ENCODE peak calls at places on chromosomes 6 and 20, in eight cellular contexts. G is SK-N-SH, Z is GM23338, A is K562, K is Panc1, J is GM12878, L is HepG2, T is HCT116. X is an unnamed sample.
A peak's percentile ranks its signal among the peaks of the same experiment; 100 is the strongest.

GRCh38 chr6:22754111-22754510 is 184.7 kb downstream of the HDGFL1 start:
- DNase-seq in K (no peak), T (no peak), Z (no peak), G (no peak), L (no peak), J (no peak), A (no peak), X (no peak)

GRCh38 chr20:63695419-63696310 is 787 bp upstream of the TNFRSF6B start:
- DNase-seq in Z (no peak), L (no peak), T (no peak), A (no peak), G (peak; percentile 41), K (no peak), J (no peak), X (no peak)

GRCh38 chr6:164252952-164253351 is 838.4 kb downstream of the QKI start:
- DNase-seq in L (no peak), G (no peak), A (no peak), J (no peak), T (no peak), Z (peak; percentile 44), K (no peak), X (no peak)

GRCh38 chr6:32431142-32431541 is 8.5 kb upstream of the HLA-DRA start:
- DNase-seq in K (no peak), Z (no peak), J (no peak), A (no peak), L (no peak), T (no peak), G (no peak), X (no peak)

GRCh38 chr6:166942393-166943168 is 13.8 kb downstream of the RNASET2 start:
- DNase-seq in G (peak; percentile 55), L (no peak), A (peak; percentile 74), T (no peak), K (no peak), Z (no peak), J (no peak), X (peak; percentile 55)

GRCh38 chr6:166168616-166169548 is 1.2 kb upstream of the TBXT start:
- DNase-seq in T (no peak), J (no peak), L (no peak), A (no peak), G (no peak), Z (peak; percentile 47), K (no peak), X (no peak)

GRCh38 chr6:25579902-25580495 is 72.0 kb upstream of the SCGN start:
- DNase-seq in J (no peak), K (no peak), Z (no peak), L (no peak), G (no peak), T (no peak), A (no peak), X (no peak)

GRCh38 chr6:87914637-87915395 is 132.8 kb upstream of the SPACA1 start:
- DNase-seq in A (no peak), L (no peak), J (no peak), Z (no peak), K (no peak), T (no peak), G (no peak), X (no peak)

GRCh38 chr20:19071442-19071717 is 141.1 kb upstream of the SLC24A3 start:
- DNase-seq in L (no peak), A (no peak), G (no peak), J (peak; percentile 77), Z (no peak), K (no peak), T (no peak), X (no peak)

GRCh38 chr6:125393449-125393858 is 91.7 kb upstream of the HDDC2 start:
- DNase-seq in T (no peak), K (no peak), J (no peak), Z (no peak), L (no peak), G (no peak), A (no peak), X (no peak)

GRCh38 chr6:49326337-49326736 is 136.7 kb downstream of the MMUT start:
- DNase-seq in J (no peak), A (no peak), Z (no peak), G (no peak), L (no peak), T (no peak), K (peak; percentile 48), X (no peak)

GRCh38 chr20:23638309-23638708 is 554 bp upstream of the CST3 start:
- DNase-seq in Z (no peak), G (no peak), K (no peak), A (no peak), T (no peak), L (no peak), J (no peak), X (no peak)

GRCh38 chr20:23150304-23151007 is 64.3 kb upstream of the CD93 start:
- DNase-seq in A (no peak), T (no peak), L (no peak), J (no peak), K (no peak), Z (no peak), G (no peak), X (no peak)

GRCh38 chr20:63835031-63835858 is 4.2 kb upstream of the ZBTB46 start:
- DNase-seq in L (peak; percentile 96), J (no peak), K (no peak), G (peak; percentile 90), T (peak; percentile 90), Z (peak; percentile 98), A (peak; percentile 84), X (no peak)

GRCh38 chr20:23147964-23148720 is 62.0 kb upstream of the CD93 start:
- DNase-seq in L (peak; percentile 90), J (peak; percentile 74), Z (no peak), T (peak; percentile 80), K (peak; percentile 86), G (no peak), A (peak; percentile 61), X (peak; percentile 90)

GRCh38 chr6:117711369-117711768 is 36.1 kb downstream of the NUS1 start:
- DNase-seq in K (no peak), A (no peak), Z (peak; percentile 28), G (no peak), J (no peak), L (peak; percentile 52), T (no peak), X (no peak)

GRCh38 chr20:59780494-59781185 is 152.8 kb downstream of the SYCP2 start:
- DNase-seq in A (no peak), G (no peak), L (no peak), T (no peak), K (no peak), Z (no peak), J (no peak), X (no peak)

DNA sequence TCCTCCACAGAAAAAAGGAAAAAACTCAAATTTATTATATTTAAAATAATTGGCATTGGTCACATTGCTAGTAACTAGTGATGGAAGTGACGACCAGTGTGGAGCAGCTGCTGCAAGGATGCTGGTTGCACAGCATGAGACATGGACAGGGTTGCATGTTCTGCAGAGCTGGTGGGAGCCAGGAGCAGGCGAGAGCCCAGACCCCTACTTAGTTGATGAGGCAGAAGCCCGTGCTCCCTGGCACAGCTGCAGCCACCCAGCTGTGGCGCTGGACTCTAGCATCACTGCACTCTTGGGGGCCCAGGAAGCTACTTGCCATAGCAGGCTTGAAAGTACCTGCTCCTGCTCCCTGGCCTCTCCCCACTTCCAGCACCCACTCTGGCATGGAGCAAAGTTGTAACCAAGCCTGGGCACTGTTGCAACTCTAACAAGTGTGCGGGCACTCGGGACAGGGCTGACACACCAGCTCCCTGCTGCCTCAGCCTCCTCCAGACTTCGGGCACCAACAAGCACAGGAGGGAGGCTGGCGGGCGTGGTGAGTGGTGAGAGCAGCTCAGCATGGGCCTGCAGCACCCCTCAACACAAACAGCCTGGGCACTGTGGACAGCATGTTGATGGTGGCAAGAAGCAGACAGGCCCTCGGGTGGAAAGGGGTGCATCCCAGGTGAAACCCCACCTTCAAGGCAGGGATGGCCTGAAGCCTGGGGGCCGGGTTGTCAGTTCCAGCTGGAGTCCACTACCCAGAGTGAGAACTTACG is 69.6 kb downstream of the EYS start:
- DNase-seq in T (no peak), L (no peak), J (no peak), K (no peak), G (no peak), A (no peak), Z (no peak), X (no peak)
- TF ChIP-seq REST in T (no peak), L (no peak), J (no peak), K (no peak), G (no peak), A (no peak), Z (no peak), X (no peak)

DNA sequence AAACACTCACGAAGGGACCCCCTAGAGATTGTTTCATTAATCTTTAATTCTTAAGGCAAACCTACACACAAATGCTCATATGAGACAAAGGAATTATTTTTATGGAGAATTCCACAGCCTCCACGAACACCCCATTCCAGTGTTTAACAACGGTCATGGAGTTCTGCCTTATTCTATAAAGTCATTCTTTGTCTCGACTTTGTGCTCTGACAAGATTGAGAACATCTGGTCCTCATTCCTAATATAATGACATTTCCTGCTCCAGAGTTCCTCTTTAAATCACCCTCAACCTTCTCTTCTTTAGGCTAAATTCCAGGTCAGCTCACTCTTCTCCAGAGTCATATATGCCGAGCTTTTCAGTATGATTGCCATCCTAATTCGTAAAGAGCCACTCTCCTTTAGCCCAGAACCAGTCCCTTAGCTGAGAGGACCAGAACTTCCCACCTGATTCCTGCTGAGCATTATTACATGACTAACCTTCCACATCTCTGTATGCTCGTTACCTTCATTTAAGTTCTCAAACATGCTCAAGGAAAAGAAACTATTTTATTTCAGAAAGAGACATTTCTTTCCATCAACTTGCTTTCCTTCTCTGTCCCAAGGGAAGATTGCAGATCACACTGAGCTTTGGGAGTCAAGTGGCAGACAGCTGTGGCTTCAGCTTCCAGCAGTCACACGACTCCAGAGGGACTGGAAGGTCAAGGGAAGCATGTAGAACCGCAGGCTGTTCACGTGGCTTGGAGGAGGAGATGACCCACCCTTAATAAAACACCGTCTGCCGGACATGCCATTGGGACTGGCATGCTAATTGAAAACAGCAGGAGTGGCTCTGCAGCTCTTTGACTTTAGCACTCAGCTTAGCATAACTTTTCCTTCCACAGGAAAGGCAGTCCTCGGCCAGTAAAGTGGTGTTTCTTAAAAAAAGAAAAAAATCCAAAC is 467.1 kb upstream of the HSF2 start:
- DNase-seq in K (peak; percentile 46), Z (peak; percentile 86), L (peak; percentile 10), A (no peak), G (peak; percentile 62), J (no peak), T (peak; percentile 61), X (no peak)
- TF ChIP-seq POLR2AphosphoS5 in K (no peak), Z (peak; percentile 45), L (no peak), A (no peak), G (peak; percentile 87), J (no peak), T (no peak), X (no peak)

DNA sequence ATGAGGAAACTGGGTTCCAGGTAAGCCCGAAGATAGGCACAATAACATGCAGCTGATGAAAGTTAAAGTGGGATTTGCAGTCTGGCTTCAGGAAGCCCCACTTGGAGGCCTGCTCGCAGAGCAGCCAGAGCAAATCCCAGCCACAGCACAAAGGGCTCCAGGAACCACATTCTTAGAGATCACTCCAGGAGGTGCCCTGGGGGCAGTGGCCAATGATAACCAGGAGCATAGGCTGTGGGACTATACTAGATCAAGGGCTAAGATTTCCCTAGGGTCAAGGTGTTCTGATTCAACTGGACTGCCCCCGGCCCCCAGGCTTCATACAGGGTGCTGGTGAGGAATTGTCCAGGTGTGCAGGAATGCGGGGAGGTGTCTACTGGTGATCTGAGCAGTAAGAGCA is 133.9 kb upstream of the PTPRT start:
- DNase-seq in L (no peak), A (no peak), Z (no peak), T (no peak), K (no peak), G (no peak), J (no peak), X (no peak)
- TF ChIP-seq REST in L (no peak), A (no peak), Z (no peak), T (no peak), K (no peak), G (no peak), J (no peak), X (no peak)

GRCh38 chr20:13322198-13322597 is 101.1 kb downstream of the ISM1 start:
- DNase-seq in J (no peak), K (no peak), L (peak; percentile 79), Z (no peak), A (no peak), T (no peak), G (no peak), X (no peak)
- TF ChIP-seq POLR2AphosphoS5 in J (no peak), K (no peak), L (no peak), Z (no peak), A (no peak), T (no peak), G (no peak), X (no peak)